ENCODE peak calls at places on chromosome 18, in ten cellular contexts. E is esophagus squamous epithelium; C is HCT116; G is CD4-positive, alpha-beta memory T cell; H is neuronal stem cell; N is left ventricle myocardium inferior; J is psoas muscle; O is body of pancreas; M is hepatocyte; L is heart left ventricle. Z is an unnamed sample. For H3K4me1 and H3K27me3, the result is how much of the 10 kb centered on the place peaks cover.

GRCh38 chr18:45865466-45865865 is 40.0 kb downstream of the SIGLEC15 start:
- DNase-seq in E (no peak), C (no peak), G (no peak), H (no peak), N (no peak), J (no peak), O (no peak), M (no peak), L (no peak), Z (no peak)

GRCh38 chr18:79772865-79773696 is 24.7 kb upstream of the KCNG2 start:
- DNase-seq in E (no peak), C (no peak), G (no peak), H (no peak), N (no peak), J (no peak), O (no peak), M (no peak), L (no peak), Z (no peak)

GRCh38 chr18:57803119-57803969 is at the start of gene ATP8B1:
- DNase-seq in E (no peak), C (peak), G (no peak), H (peak), N (peak), J (peak), O (peak), M (peak), L (peak), Z (no peak)

GRCh38 chr18:31498450-31499156 is 626 bp downstream of the DSG2 start:
- DNase-seq in E (no peak), C (no peak), G (no peak), H (peak), N (no peak), J (no peak), O (peak), M (no peak), L (no peak), Z (peak)

GRCh38 chr18:69885841-69886531 is 61.7 kb downstream of the CD226 start:
- DNase-seq in E (no peak), C (no peak), G (peak), H (no peak), N (no peak), J (no peak), O (no peak), M (peak), L (no peak), Z (no peak)

GRCh38 chr18:39215920-39216319 is 1650.3 kb upstream of the CELF4 start:
- DNase-seq in E (no peak), C (no peak), G (no peak), H (no peak), N (no peak), J (no peak), O (no peak), M (no peak), L (no peak), Z (no peak)

GRCh38 chr18:79599503-79599931 is 80.1 kb upstream of the CTDP1 start:
- DNase-seq in E (no peak), C (no peak), G (no peak), H (no peak), N (peak), J (no peak), O (no peak), M (no peak), L (peak), Z (no peak)

GRCh38 chr18:3266062-3266608 is 4.2 kb downstream of the MYL12B start:
- DNase-seq in E (no peak), C (no peak), G (no peak), H (no peak), N (no peak), J (peak), O (no peak), M (peak), L (peak), Z (no peak)

GRCh38 chr18:46950064-46950656 is 32.8 kb downstream of the KATNAL2 start:
- DNase-seq in E (no peak), C (no peak), G (no peak), H (no peak), N (no peak), J (no peak), O (no peak), M (peak), L (no peak), Z (no peak)

DNA sequence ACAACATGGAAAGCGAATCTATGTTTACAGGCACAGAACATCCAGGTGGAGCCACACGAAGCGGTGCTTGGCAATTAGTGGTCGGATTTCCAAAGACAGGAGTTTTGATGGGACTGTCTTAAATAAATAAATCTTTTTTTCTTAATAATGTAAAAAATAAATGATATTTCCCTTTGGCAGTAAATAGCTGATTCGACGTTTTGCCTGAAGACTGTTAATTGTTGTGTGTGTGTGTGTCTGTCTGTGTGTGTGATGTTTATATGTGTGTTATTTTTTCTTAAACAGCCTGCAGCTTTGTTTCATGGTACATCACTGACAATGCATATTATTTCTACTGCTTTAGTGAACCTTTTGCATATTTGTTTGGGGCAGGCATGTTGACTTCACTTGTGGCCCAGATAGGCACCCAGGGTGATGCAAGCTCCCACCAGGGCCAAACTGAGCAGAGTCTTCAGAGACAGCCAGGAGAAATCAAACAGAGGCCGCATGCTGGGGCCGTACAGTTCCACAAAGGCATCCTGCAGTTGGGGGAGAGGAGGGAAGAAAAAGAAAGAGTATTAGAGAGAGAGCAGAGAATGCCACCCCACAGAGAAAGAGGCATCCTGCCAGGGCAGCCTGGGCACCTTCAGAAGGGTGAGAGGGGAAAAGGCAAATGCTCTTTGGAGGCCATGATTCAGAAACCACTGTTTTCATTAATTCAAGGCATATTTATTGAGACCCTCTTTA is 191.2 kb downstream of the BCL2 start:
- DNase-seq in E (no peak), C (no peak), G (no peak), H (no peak), N (no peak), J (no peak), O (no peak), M (no peak), L (no peak), Z (no peak)
- H3K4me1 ChIP-seq in E (under half), C (under half), G (under half), H (under half), N (under half), J (under half), O (under half), M (under half), L (under half), Z (under half)

GRCh38 chr18:44682871-44683221 is 2.2 kb downstream of the SETBP1 start:
- DNase-seq in E (no peak), C (no peak), G (no peak), H (peak), N (no peak), J (peak), O (peak), M (peak), L (no peak), Z (peak)
- H3K4me3 ChIP-seq in E (peak), C (no peak), G (no peak), H (peak), N (peak), J (peak), O (no peak), M (peak), L (peak), Z (no peak)

DNA sequence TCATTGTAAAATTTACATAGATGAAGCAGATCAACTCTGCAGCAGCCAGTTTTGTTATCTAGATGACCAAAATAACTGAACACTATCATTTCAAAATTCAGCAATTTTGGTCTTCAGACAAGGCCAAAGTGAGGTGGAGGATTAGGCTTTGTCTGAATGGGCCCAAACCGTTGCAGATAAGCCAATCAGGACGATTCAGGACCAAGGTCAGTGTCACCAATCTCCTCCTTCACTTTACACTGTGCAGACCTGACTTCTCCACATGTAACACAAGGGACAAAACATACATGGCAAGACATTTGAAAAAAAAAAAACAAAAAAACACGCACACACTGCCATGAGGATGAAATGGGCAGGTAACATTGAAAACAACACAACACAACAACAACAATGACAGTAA is 211.2 kb downstream of the NAPG start:
- DNase-seq in E (no peak), C (no peak), G (no peak), H (no peak), N (no peak), J (no peak), O (no peak), M (no peak), L (no peak), Z (no peak)
- H3K27me3 ChIP-seq in E (under half), C (under half), G (under half), H (under half), N (under half), J (under half), O (under half), M (under half), L (under half), Z (under half)

GRCh38 chr18:62586781-62587487 is 64.1 kb downstream of the ZCCHC2 start:
- DNase-seq in E (no peak), C (no peak), G (no peak), H (no peak), N (no peak), J (no peak), O (no peak), M (no peak), L (no peak), Z (no peak)

GRCh38 chr18:62587689-62588088 is 64.9 kb downstream of the ZCCHC2 start:
- DNase-seq in E (no peak), C (no peak), G (no peak), H (no peak), N (no peak), J (no peak), O (no peak), M (no peak), L (no peak), Z (no peak)

GRCh38 chr18:62585274-62586147 is 62.7 kb downstream of the ZCCHC2 start:
- DNase-seq in E (no peak), C (no peak), G (no peak), H (no peak), N (no peak), J (no peak), O (no peak), M (no peak), L (no peak), Z (no peak)

GRCh38 chr18:62584241-62585120 is 61.7 kb downstream of the ZCCHC2 start:
- DNase-seq in E (peak), C (peak), G (peak), H (peak), N (peak), J (peak), O (peak), M (peak), L (peak), Z (peak)

DNA sequence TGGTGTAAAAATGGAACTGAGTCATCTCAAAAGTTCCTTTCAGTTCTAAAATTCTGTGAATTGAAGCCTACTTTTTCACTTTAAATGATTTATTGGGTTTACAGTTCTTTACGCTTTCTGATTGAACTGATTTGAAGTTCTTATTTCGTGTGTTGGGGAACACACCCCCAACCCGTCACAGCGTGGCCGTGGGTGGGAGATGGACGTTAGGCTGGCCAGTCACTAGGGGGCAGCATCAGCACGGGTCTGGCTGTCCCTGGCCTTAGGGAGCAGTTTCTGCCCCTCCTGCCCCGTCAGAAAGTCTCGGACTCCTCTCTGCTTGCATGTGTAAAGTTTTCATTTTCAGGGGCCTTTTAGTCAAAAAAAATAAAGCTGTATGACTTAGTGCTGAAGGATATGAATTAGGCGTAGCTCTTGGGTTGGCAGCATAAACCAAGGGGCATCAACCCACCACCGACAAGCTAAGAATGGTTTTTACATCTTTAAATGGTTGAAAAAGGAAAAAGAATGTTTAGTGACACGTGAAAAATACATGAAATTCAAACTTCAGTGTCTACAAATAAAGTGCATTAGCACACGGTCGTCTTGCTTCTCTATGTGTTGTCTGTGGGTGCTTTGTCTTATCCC is 63.4 kb downstream of the ZCCHC2 start:
- DNase-seq in E (no peak), C (peak), G (peak), H (peak), N (peak), J (peak), O (peak), M (peak), L (peak), Z (peak)
- H3K4me1 ChIP-seq in E (under half), C (under half), G (under half), H (under half), N (under half), J (under half), O (under half), M (under half), L (under half), Z (under half)

DNA sequence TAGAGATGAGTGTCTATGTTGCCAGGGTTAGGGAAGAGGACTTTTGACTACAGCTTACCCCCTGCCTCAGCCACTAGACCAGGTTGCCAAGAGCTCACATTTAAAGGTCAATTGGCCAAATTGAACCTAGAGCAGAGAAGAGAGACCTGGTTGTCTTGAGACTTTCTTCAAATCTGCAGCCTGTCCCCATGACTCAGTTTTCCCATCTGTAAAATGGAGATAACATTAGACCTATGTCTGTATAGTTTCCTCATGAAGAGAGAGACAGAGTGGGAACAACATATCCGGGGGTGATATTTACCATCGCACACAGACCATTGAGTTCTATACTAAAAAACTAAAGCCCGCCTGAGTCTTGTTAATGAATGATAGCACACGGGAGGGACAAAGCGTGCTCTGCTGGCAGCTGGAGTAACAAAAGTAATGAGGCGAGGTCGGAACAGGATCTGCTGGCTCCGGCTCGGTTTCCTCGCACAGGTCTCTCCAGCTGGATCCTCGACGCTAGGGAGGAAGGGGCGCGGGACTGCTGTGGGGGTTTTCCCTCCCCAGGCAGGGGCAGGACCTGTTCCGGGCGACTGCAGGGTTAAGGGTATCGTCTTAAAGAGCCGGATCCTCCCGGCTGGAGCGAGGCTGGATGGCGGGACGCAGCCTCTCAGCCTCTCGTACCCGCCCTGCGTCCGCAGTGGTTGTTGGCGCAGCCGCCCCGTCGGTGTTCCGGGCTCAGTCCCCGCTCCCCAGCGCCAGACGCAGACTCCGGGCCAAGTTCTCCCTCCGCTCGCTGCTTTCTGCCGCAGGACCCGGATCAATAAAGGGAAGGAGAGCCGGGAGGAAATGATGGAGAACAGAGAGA is 1.4 kb upstream of the LIPG start:
- DNase-seq in E (no peak), C (no peak), G (no peak), H (no peak), N (no peak), J (peak), O (no peak), M (peak), L (no peak), Z (peak)
- H3K4me3 ChIP-seq in E (peak), C (peak), G (peak), H (peak), N (peak), J (peak), O (peak), M (peak), L (peak), Z (peak)

GRCh38 chr18:37458697-37459096 is 106.9 kb downstream of the CELF4 start:
- DNase-seq in E (no peak), C (no peak), G (no peak), H (no peak), N (no peak), J (no peak), O (no peak), M (no peak), L (no peak), Z (no peak)
- H3K27me3 ChIP-seq in E (under half), C (under half), G (under half), H (under half), N (under half), J (under half), O (under half), M (under half), L (under half), Z (under half)

DNA sequence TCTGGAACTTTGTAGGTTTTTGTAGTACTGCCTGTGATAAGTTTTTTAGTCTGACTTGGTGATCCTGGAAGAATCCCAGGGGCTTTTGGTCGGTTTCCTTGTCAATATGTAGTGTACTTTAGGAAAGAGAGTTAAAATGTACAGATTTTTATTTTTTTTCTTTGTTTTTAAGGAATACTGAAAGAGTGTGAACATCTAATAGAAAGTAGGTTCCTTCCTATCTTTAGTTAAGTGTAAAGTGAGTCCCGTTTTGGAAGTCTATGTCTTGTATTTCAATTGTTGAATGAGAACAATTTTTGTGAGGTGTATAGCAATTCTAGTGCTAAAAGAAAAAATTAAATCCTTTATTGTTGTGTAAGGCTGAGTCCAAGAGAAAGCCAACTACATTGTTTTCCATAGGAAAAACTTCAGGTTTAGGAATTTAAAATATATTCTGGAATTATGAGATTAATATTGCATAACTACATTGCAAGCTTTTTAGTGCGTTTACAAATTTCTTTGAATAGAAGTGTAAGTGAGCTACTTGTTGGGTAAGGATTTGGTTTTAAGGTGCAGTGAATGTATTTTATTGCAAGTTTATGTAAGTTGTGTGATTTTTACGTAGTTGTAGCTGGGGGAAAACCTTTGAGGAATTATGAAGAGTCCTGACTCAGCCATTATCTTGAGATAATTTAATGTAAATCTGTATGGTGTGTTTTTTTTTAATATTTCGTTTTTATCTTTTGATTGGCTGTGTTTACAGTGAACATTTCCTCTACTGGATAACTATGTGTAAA is 1.7 kb downstream of the VAPA start:
- DNase-seq in E (no peak), C (no peak), G (no peak), H (no peak), N (no peak), J (no peak), O (no peak), M (no peak), L (no peak), Z (no peak)
- H3K4me1 ChIP-seq in E (under half), C (under half), G (half or more), H (under half), N (half or more), J (half or more), O (half or more), M (under half), L (half or more), Z (under half)

GRCh38 chr18:77198663-77199062 is 51.0 kb upstream of the GALR1 start:
- DNase-seq in E (no peak), C (no peak), G (no peak), H (no peak), N (no peak), J (no peak), O (no peak), M (no peak), L (no peak), Z (no peak)
- H3K4me3 ChIP-seq in E (no peak), C (no peak), G (no peak), H (no peak), N (no peak), J (no peak), O (no peak), M (no peak), L (no peak), Z (no peak)

DNA sequence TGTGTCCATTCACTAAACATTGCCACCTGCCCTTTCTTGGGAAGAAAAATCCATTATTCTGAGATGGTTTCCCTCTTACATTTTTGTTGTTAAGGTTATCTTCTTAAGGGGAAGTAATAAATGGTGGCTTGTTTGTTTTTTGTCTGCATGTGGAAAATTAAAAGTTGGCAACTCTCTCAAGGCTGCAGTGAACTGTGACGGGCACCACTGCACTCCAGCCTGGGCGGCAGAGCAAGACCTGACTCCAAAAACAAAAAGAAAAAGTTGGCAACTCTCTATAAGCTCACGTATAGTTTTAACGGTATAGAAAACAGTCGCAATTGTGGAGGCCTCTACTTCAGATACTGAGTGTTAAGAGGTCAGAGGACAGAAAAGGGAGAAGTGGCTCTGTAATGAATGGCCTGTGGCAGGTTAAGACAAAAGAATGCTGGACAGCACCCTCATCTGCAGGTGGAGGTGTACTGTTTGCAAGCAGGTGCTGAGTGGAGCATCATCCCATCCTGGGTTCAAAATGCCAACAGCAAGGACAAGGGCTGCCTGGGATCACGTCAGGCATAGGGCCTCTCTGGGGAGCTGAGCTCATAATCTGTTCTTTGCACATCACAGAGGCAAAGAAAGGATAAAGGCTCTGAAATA is 16.7 kb downstream of the L3MBTL4 start:
- DNase-seq in E (no peak), C (no peak), G (no peak), H (no peak), N (no peak), J (no peak), O (no peak), M (no peak), L (no peak), Z (no peak)
- H3K27me3 ChIP-seq in E (under half), C (under half), G (under half), H (under half), N (under half), J (under half), O (under half), M (under half), L (under half), Z (under half)

Z was measured in HAP-1.